ENCODE peak calls at places on chromosomes 2 and 18, in four cellular contexts. U, O, L and G are unnamed samples.
A peak's percentile ranks its signal among the peaks of the same experiment; 100 is the strongest.

GRCh38 chr2:122239440-122239839 is 484.0 kb downstream of the TSN start:
- DNase-seq in U (no peak), O (peak; percentile 27), L (no peak), G (no peak)

GRCh38 chr18:26383454-26384270 is 157.4 kb downstream of the TAF4B start:
- DNase-seq in U (peak; percentile 40), O (peak; percentile 69), L (peak; percentile 15), G (peak; percentile 52)

GRCh38 chr2:9638532-9638931 is 7.7 kb upstream of the YWHAQ start:
- DNase-seq in U (peak; percentile 60), O (no peak), L (peak; percentile 80), G (peak; percentile 22)

GRCh38 chr18:61333271-61333745 is at the start of gene CDH20:
- DNase-seq in U (no peak), O (peak; percentile 86), L (no peak), G (no peak)

GRCh38 chr18:54679318-54680149 is 88.5 kb downstream of the DYNAP start:
- DNase-seq in U (peak; percentile 67), O (peak; percentile 69), L (peak; percentile 73), G (peak; percentile 62)

GRCh38 chr2:161991991-161992390 is 82.0 kb downstream of the DPP4 start:
- DNase-seq in U (no peak), O (no peak), L (no peak), G (no peak)

GRCh38 chr18:34801769-34802168 is 91.7 kb downstream of the DTNA start:
- DNase-seq in U (no peak), O (no peak), L (no peak), G (no peak)

GRCh38 chr2:177673602-177674595 is 281.3 kb downstream of the AGPS start:
- DNase-seq in U (no peak), O (peak; percentile 54), L (no peak), G (no peak)

GRCh38 chr2:64273524-64274398 is 129.5 kb upstream of the PELI1 start:
- DNase-seq in U (peak; percentile 27), O (no peak), L (no peak), G (no peak)

GRCh38 chr2:6893876-6894482 is 16.4 kb downstream of the RSAD2 start:
- DNase-seq in U (no peak), O (no peak), L (no peak), G (no peak)

GRCh38 chr18:9365406-9365805 is 30.8 kb downstream of the TWSG1 start:
- DNase-seq in U (no peak), O (no peak), L (no peak), G (no peak)

GRCh38 chr2:7450188-7451156 is 533.3 kb downstream of the RNF144A start:
- DNase-seq in U (no peak), O (no peak), L (no peak), G (no peak)

GRCh38 chr2:100978582-100979051 is 23.5 kb upstream of the RPL31 start:
- DNase-seq in U (no peak), O (no peak), L (no peak), G (no peak)

GRCh38 chr2:181008418-181008817 is 28.0 kb downstream of the UBE2E3 start:
- DNase-seq in U (no peak), O (peak; percentile 9), L (no peak), G (no peak)

GRCh38 chr2:33812707-33813106 is 213.6 kb upstream of the FAM98A start:
- DNase-seq in U (no peak), O (no peak), L (no peak), G (no peak)

GRCh38 chr18:48817021-48817461 is 133.7 kb downstream of the SMAD7 start:
- DNase-seq in U (no peak), O (no peak), L (no peak), G (no peak)

GRCh38 chr18:23887493-23887892 is 127.1 kb upstream of the TTC39C start:
- DNase-seq in U (peak; percentile 30), O (no peak), L (no peak), G (no peak)

GRCh38 chr2:162300271-162300670 is 18.2 kb downstream of the IFIH1 start:
- DNase-seq in U (no peak), O (no peak), L (no peak), G (no peak)

GRCh38 chr2:234427081-234428058 is 69.5 kb downstream of the ARL4C start:
- DNase-seq in U (no peak), O (peak; percentile 93), L (no peak), G (no peak)

GRCh38 chr2:57886196-57886786 is 160.3 kb upstream of the VRK2 start:
- DNase-seq in U (peak; percentile 40), O (no peak), L (no peak), G (no peak)

GRCh38 chr2:69185807-69186206 is 172.8 kb downstream of the ANTXR1 start:
- DNase-seq in U (no peak), O (no peak), L (no peak), G (no peak)

GRCh38 chr18:25262920-25263319 is 89.0 kb downstream of the ZNF521 start:
- DNase-seq in U (no peak), O (no peak), L (no peak), G (no peak)

GRCh38 chr18:72375628-72376027 is 168.5 kb downstream of the CBLN2 start:
- DNase-seq in U (no peak), O (no peak), L (no peak), G (no peak)

GRCh38 chr2:102345329-102345920 is 10.2 kb upstream of the IL18R1 start:
- DNase-seq in U (no peak), O (no peak), L (no peak), G (no peak)

GRCh38 chr2:37875332-37875976 is 49.6 kb upstream of the RMDN2 start:
- DNase-seq in U (no peak), O (peak; percentile 31), L (no peak), G (no peak)

GRCh38 chr18:79801641-79802040 is 3.9 kb downstream of the KCNG2 start:
- DNase-seq in U (no peak), O (no peak), L (no peak), G (no peak)

GRCh38 chr2:180412224-180412623 is 405.1 kb upstream of the CWC22 start:
- DNase-seq in U (no peak), O (no peak), L (no peak), G (no peak)

GRCh38 chr2:140442319-140442718 is 1662.1 kb upstream of the NXPH2 start:
- DNase-seq in U (peak; percentile 48), O (no peak), L (no peak), G (no peak)

GRCh38 chr2:225980372-225980771 is 580.9 kb downstream of the NYAP2 start:
- DNase-seq in U (no peak), O (no peak), L (no peak), G (no peak)

GRCh38 chr2:75622929-75623328 is 23.7 kb upstream of the MRPL19 start:
- DNase-seq in U (no peak), O (no peak), L (no peak), G (no peak)
- TF ChIP-seq REST in U (peak; percentile 80), O (peak; percentile 39), L (no peak), G (no peak)

GRCh38 chr2:43230981-43231827 is 4.8 kb upstream of the ZFP36L2 start:
- DNase-seq in U (no peak), O (no peak), L (no peak), G (no peak)
- H3K4me1 ChIP-seq in U (peaks cover 19% of the 10 kb centered on the region), O (peaks cover 25% of the 10 kb centered on the region), L (peaks cover 16% of the 10 kb centered on the region), G (peaks cover 16% of the 10 kb centered on the region)

GRCh38 chr2:157741819-157742484 is 113.3 kb upstream of the ACVR1C start:
- DNase-seq in U (no peak), O (no peak), L (no peak), G (no peak)
- TF ChIP-seq REST in U (no peak), O (no peak), L (no peak), G (no peak)

GRCh38 chr2:235776531-235776930 is 282.7 kb downstream of the AGAP1 start:
- DNase-seq in U (no peak), O (no peak), L (no peak), G (no peak)

GRCh38 chr2:235780410-235780809 is 286.6 kb downstream of the AGAP1 start:
- DNase-seq in U (no peak), O (no peak), L (no peak), G (no peak)

GRCh38 chr2:235774153-235774552 is 280.3 kb downstream of the AGAP1 start:
- DNase-seq in U (no peak), O (peak; percentile 35), L (no peak), G (no peak)

GRCh38 chr2:235779444-235779896 is 285.6 kb downstream of the AGAP1 start:
- DNase-seq in U (peak; percentile 78), O (peak; percentile 94), L (peak; percentile 46), G (peak; percentile 37)
- H3K4me1 ChIP-seq in U (no peaks in the 10 kb centered on the region), O (peaks cover 3% of the 10 kb centered on the region), L (no peaks in the 10 kb centered on the region), G (no peaks in the 10 kb centered on the region)

DNA sequence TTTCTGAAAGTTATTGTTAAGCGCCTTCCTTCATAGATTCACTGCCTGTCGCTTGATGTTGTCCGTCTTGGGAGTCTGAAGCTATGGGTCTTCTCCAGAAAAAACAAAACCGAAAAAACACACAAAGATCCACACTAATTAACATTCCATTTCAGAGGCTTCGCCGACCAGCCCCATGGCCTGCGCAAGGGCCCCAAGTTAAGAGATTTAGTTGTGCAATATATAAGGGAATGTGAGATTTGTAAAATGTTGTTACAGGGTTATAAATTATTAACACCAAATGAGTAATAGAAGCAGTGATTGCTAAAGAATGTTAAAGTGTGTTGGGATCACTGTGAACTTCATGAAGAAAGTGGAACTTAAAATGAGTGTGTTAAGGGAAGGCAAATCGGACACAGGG is 827 bp downstream of the CFAP221 start:
- DNase-seq in U (no peak), O (no peak), L (no peak), G (no peak)
- TF ChIP-seq REST in U (no peak), O (no peak), L (no peak), G (no peak)

GRCh38 chr2:205768341-205768740 is 86.0 kb downstream of the NRP2 start:
- DNase-seq in U (no peak), O (no peak), L (no peak), G (no peak)

GRCh38 chr2:205768815-205769493 is 86.7 kb downstream of the NRP2 start:
- DNase-seq in U (no peak), O (no peak), L (no peak), G (no peak)

GRCh38 chr2:205769494-205769848 is 87.2 kb downstream of the NRP2 start:
- DNase-seq in U (no peak), O (no peak), L (no peak), G (no peak)

GRCh38 chr2:205766765-205767359 is 84.6 kb downstream of the NRP2 start:
- DNase-seq in U (peak; percentile 75), O (peak; percentile 89), L (peak; percentile 30), G (no peak)

DNA sequence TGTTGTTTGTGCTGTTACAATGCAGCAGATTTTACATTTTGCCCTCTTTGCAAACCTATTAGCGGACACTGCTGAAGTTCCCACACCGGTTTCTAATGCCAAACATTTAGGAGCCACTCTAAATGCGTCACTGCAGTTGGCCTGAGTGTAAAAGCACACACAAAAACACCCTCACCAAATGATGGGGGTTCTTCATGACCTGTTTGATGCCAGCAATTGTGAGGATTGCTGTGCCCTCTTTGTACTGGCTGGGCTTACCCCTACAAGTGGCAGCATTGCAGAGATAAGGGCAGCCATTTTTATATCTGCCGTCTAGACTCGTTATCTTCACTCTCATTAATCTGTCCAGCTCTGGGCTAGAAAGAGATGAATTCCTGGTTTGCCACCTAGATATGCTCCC is 85.3 kb downstream of the NRP2 start:
- DNase-seq in U (no peak), O (no peak), L (no peak), G (no peak)
- H3K4me1 ChIP-seq in U (peaks cover 31% of the 10 kb centered on the region), O (peaks cover 7% of the 10 kb centered on the region), L (no peaks in the 10 kb centered on the region), G (peaks cover 34% of the 10 kb centered on the region)

GRCh38 chr18:31203086-31203793 is 40.6 kb upstream of the DSC1 start:
- DNase-seq in U (no peak), O (no peak), L (no peak), G (no peak)
- TF ChIP-seq REST in U (no peak), O (no peak), L (no peak), G (no peak)